ENCODE peak calls at places on chromosomes 3 and 15, in nine cellular contexts. One of them, this sample, is unnamed.

GRCh38 chr3:36991147-36991546 is 1.8 kb downstream of the EPM2AIP1 start:
- DNase-seq in fibroblast of lung: no peak
- DNase-seq in mammary epithelial cell: no peak
- DNase-seq in HepG2: no peak
- DNase-seq in IMR-90: no peak
- DNase-seq in PC-3: no peak
- DNase-seq in MM.1S: no peak
- DNase-seq in H9: no peak
- DNase-seq in endothelial cell of umbilical vein: no peak
- DNase-seq in this sample: no peak

GRCh38 chr15:82122754-82123400 is 77.1 kb upstream of the MEX3B start:
- DNase-seq in PC-3: peak
- DNase-seq in HepG2: no peak
- DNase-seq in endothelial cell of umbilical vein: peak
- DNase-seq in H9: no peak
- DNase-seq in fibroblast of lung: peak
- DNase-seq in MM.1S: no peak
- DNase-seq in mammary epithelial cell: peak
- DNase-seq in IMR-90: peak
- DNase-seq in this sample: no peak

GRCh38 chr15:51269496-51269895 is 68.9 kb downstream of the CYP19A1 start:
- DNase-seq in H9: no peak
- DNase-seq in fibroblast of lung: no peak
- DNase-seq in endothelial cell of umbilical vein: no peak
- DNase-seq in mammary epithelial cell: no peak
- DNase-seq in HepG2: no peak
- DNase-seq in PC-3: no peak
- DNase-seq in IMR-90: no peak
- DNase-seq in MM.1S: no peak
- DNase-seq in this sample: no peak

GRCh38 chr15:51884517-51885236 is 55.2 kb downstream of the TMOD3 start:
- DNase-seq in fibroblast of lung: peak
- DNase-seq in PC-3: peak
- DNase-seq in endothelial cell of umbilical vein: peak
- DNase-seq in HepG2: no peak
- DNase-seq in IMR-90: peak
- DNase-seq in MM.1S: no peak
- DNase-seq in mammary epithelial cell: peak
- DNase-seq in H9: no peak
- DNase-seq in this sample: no peak

GRCh38 chr3:149316427-149316826 is 17.0 kb downstream of the TM4SF18 start:
- DNase-seq in PC-3: peak
- DNase-seq in fibroblast of lung: peak
- DNase-seq in mammary epithelial cell: peak
- DNase-seq in HepG2: no peak
- DNase-seq in endothelial cell of umbilical vein: no peak
- DNase-seq in IMR-90: peak
- DNase-seq in H9: no peak
- DNase-seq in MM.1S: no peak
- DNase-seq in this sample: no peak

GRCh38 chr3:99023590-99024192 is 122.2 kb upstream of the DCBLD2 start:
- DNase-seq in MM.1S: peak
- DNase-seq in fibroblast of lung: peak
- DNase-seq in endothelial cell of umbilical vein: peak
- DNase-seq in H9: no peak
- DNase-seq in PC-3: peak
- DNase-seq in HepG2: peak
- DNase-seq in IMR-90: peak
- DNase-seq in mammary epithelial cell: peak
- DNase-seq in this sample: peak

GRCh38 chr15:58243083-58243482 is 104.9 kb downstream of the AQP9 start:
- DNase-seq in IMR-90: no peak
- DNase-seq in fibroblast of lung: no peak
- DNase-seq in PC-3: no peak
- DNase-seq in HepG2: no peak
- DNase-seq in mammary epithelial cell: no peak
- DNase-seq in MM.1S: no peak
- DNase-seq in endothelial cell of umbilical vein: no peak
- DNase-seq in H9: no peak
- DNase-seq in this sample: no peak

GRCh38 chr3:4754180-4755086 is 224.8 kb upstream of the BHLHE40 start:
- DNase-seq in H9: no peak
- DNase-seq in fibroblast of lung: no peak
- DNase-seq in endothelial cell of umbilical vein: no peak
- DNase-seq in MM.1S: no peak
- DNase-seq in PC-3: no peak
- DNase-seq in HepG2: no peak
- DNase-seq in mammary epithelial cell: no peak
- DNase-seq in IMR-90: no peak
- DNase-seq in this sample: no peak

GRCh38 chr15:43930079-43930478 is 103.3 kb downstream of the WDR76 start:
- DNase-seq in IMR-90: peak
- DNase-seq in endothelial cell of umbilical vein: no peak
- DNase-seq in H9: peak
- DNase-seq in fibroblast of lung: peak
- DNase-seq in mammary epithelial cell: no peak
- DNase-seq in MM.1S: no peak
- DNase-seq in HepG2: no peak
- DNase-seq in PC-3: no peak
- DNase-seq in this sample: peak

GRCh38 chr15:75641603-75642002 is 1.6 kb upstream of the IMP3 start:
- DNase-seq in HepG2: no peak
- DNase-seq in fibroblast of lung: no peak
- DNase-seq in PC-3: no peak
- DNase-seq in IMR-90: no peak
- DNase-seq in MM.1S: no peak
- DNase-seq in endothelial cell of umbilical vein: no peak
- DNase-seq in H9: no peak
- DNase-seq in mammary epithelial cell: no peak
- DNase-seq in this sample: no peak

GRCh38 chr3:138861755-138862333 is 27.1 kb upstream of the PIK3CB start:
- DNase-seq in mammary epithelial cell: peak
- DNase-seq in fibroblast of lung: peak
- DNase-seq in endothelial cell of umbilical vein: peak
- DNase-seq in IMR-90: peak
- DNase-seq in HepG2: no peak
- DNase-seq in MM.1S: no peak
- DNase-seq in PC-3: no peak
- DNase-seq in H9: peak
- DNase-seq in this sample: peak

GRCh38 chr3:133276594-133276993 is 123.3 kb upstream of the BFSP2 start:
- DNase-seq in PC-3: no peak
- DNase-seq in fibroblast of lung: no peak
- DNase-seq in H9: no peak
- DNase-seq in endothelial cell of umbilical vein: no peak
- DNase-seq in MM.1S: no peak
- DNase-seq in IMR-90: no peak
- DNase-seq in HepG2: no peak
- DNase-seq in mammary epithelial cell: no peak
- DNase-seq in this sample: peak

GRCh38 chr3:133273346-133273745 is 126.5 kb upstream of the BFSP2 start:
- DNase-seq in MM.1S: no peak
- DNase-seq in fibroblast of lung: no peak
- DNase-seq in endothelial cell of umbilical vein: no peak
- DNase-seq in IMR-90: no peak
- DNase-seq in HepG2: no peak
- DNase-seq in mammary epithelial cell: no peak
- DNase-seq in PC-3: no peak
- DNase-seq in H9: no peak
- DNase-seq in this sample: no peak

GRCh38 chr3:133277813-133278212 is 122.0 kb upstream of the BFSP2 start:
- DNase-seq in PC-3: no peak
- DNase-seq in IMR-90: peak
- DNase-seq in mammary epithelial cell: no peak
- DNase-seq in MM.1S: no peak
- DNase-seq in HepG2: no peak
- DNase-seq in fibroblast of lung: peak
- DNase-seq in H9: no peak
- DNase-seq in endothelial cell of umbilical vein: peak
- DNase-seq in this sample: no peak

GRCh38 chr3:133271491-133271890 is 128.4 kb upstream of the BFSP2 start:
- DNase-seq in PC-3: no peak
- DNase-seq in HepG2: no peak
- DNase-seq in mammary epithelial cell: no peak
- DNase-seq in H9: no peak
- DNase-seq in fibroblast of lung: peak
- DNase-seq in endothelial cell of umbilical vein: no peak
- DNase-seq in MM.1S: no peak
- DNase-seq in IMR-90: peak
- DNase-seq in this sample: peak

DNA sequence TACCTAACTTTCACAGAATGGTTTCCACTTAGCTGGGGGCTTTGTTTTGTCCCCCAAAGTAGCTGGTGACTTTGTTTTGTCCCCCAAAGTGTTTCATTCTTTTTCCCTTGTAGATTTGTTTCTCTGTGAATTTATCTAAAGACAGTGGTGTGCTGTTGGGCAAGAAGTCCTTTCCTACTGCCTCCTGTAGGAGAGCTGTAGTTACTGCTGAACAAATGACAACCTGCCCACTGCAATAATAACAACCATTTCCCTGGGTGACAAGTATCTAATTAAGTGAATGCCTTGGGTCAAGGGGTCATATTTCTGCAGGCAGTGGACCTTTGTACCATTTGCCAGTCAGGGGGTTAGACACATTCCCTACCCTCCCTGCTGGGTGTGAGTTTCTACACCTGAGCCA is 125.4 kb upstream of the BFSP2 start:
- DNase-seq in PC-3: no peak
- DNase-seq in endothelial cell of umbilical vein: no peak
- DNase-seq in H9: no peak
- DNase-seq in mammary epithelial cell: no peak
- DNase-seq in HepG2: no peak
- DNase-seq in MM.1S: no peak
- DNase-seq in IMR-90: no peak
- DNase-seq in fibroblast of lung: no peak
- DNase-seq in this sample: no peak
- TF ChIP-seq CTCF in PC-3: no peak
- TF ChIP-seq CTCF in endothelial cell of umbilical vein: no peak
- TF ChIP-seq CTCF in H9: peak
- TF ChIP-seq CTCF in mammary epithelial cell: no peak
- TF ChIP-seq CTCF in HepG2: no peak
- TF ChIP-seq CTCF in MM.1S: no peak
- TF ChIP-seq CTCF in IMR-90: no peak
- TF ChIP-seq CTCF in fibroblast of lung: peak
- TF ChIP-seq CTCF in this sample: peak

GRCh38 chr15:29666241-29666640 is 156.0 kb downstream of the TJP1 start:
- DNase-seq in PC-3: no peak
- DNase-seq in endothelial cell of umbilical vein: no peak
- DNase-seq in IMR-90: no peak
- DNase-seq in mammary epithelial cell: no peak
- DNase-seq in HepG2: no peak
- DNase-seq in MM.1S: no peak
- DNase-seq in fibroblast of lung: no peak
- DNase-seq in H9: no peak
- DNase-seq in this sample: no peak
- H3K4me2 ChIP-seq in PC-3: no peak
- H3K4me2 ChIP-seq in endothelial cell of umbilical vein: no peak
- H3K4me2 ChIP-seq in IMR-90: no peak
- H3K4me2 ChIP-seq in mammary epithelial cell: no peak
- H3K4me2 ChIP-seq in HepG2: no peak
- H3K4me2 ChIP-seq in MM.1S: no peak
- H3K4me2 ChIP-seq in fibroblast of lung: no peak
- H3K4me2 ChIP-seq in H9: no peak
- H3K4me2 ChIP-seq in this sample: no peak

DNA sequence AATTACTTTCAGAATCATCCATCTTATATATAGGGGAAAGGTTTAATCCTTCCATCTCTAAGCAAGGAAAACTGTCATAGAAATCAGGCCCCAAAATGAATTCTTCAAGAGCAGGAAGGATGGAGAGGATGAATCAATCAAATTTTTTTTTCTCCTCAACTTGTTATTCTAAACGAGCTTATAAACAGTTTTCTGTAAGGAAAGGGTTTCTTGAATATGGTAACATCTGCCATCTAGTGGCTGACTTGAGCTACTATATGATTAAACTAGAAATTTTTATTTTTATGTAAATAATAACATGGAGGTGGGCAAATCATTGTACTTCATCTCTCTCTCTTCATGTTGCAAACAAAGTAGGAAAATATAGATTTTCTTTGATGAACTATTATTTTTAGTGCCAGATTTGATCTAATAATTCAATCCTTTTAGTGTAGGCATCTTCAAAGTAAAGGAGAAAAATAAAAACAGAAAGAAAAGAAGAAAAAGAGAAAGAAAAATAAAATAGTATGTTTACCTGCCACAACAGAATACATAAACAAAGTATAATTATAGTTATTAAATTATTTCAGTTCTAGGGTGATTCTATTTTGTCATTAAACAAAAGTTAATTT is 146.6 kb downstream of the SERPINI1 start:
- DNase-seq in mammary epithelial cell: peak
- DNase-seq in IMR-90: peak
- DNase-seq in MM.1S: peak
- DNase-seq in PC-3: peak
- DNase-seq in fibroblast of lung: peak
- DNase-seq in H9: no peak
- DNase-seq in endothelial cell of umbilical vein: peak
- DNase-seq in HepG2: peak
- DNase-seq in this sample: peak
- TF ChIP-seq CTCF in mammary epithelial cell: peak
- TF ChIP-seq CTCF in IMR-90: peak
- TF ChIP-seq CTCF in MM.1S: peak
- TF ChIP-seq CTCF in PC-3: peak
- TF ChIP-seq CTCF in fibroblast of lung: peak
- TF ChIP-seq CTCF in H9: peak
- TF ChIP-seq CTCF in endothelial cell of umbilical vein: peak
- TF ChIP-seq CTCF in HepG2: peak
- TF ChIP-seq CTCF in this sample: peak

DNA sequence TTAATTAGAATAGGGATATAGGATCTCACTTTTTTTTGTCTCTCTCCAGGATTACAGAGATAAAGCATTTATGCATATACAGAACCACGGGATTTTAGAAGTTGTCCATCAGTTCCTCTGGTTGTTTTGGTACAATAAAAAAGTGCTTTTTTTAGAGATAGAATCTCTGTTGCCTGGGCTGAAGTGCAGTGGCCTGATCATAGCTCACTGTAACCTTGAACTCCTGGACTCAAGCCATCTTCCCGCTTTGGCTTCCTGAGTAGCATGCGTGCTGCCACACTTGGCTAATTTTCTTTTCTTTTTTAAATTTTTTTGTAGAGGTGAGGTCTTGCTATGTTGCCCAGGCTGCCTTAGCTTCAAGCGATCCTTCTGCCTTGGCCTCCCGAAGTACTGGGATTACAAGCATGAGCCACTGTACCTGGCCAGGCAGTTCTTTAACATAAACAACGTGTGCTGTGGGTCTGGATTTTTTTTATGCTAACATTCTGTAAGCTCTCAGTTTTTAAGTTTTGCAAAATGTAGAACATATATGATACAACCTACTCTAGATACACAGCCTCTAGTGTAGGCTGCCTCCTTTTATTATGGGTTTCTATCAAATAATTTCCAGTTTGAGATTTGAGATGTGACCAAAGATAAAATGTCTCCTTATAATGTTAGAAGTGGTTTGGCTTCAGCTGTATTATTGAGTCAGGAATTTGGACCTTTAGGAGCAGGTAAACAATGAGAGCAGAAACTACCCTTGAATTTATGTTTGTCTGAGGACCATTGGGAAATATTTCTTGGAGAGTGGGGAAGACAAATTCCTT is 57.4 kb upstream of the ULK4 start:
- DNase-seq in IMR-90: no peak
- DNase-seq in HepG2: peak
- DNase-seq in MM.1S: no peak
- DNase-seq in endothelial cell of umbilical vein: peak
- DNase-seq in PC-3: no peak
- DNase-seq in H9: no peak
- DNase-seq in fibroblast of lung: no peak
- DNase-seq in mammary epithelial cell: no peak
- DNase-seq in this sample: no peak
- H3K4me2 ChIP-seq in IMR-90: no peak
- H3K4me2 ChIP-seq in HepG2: peak
- H3K4me2 ChIP-seq in MM.1S: no peak
- H3K4me2 ChIP-seq in endothelial cell of umbilical vein: no peak
- H3K4me2 ChIP-seq in PC-3: peak
- H3K4me2 ChIP-seq in H9: no peak
- H3K4me2 ChIP-seq in fibroblast of lung: no peak
- H3K4me2 ChIP-seq in mammary epithelial cell: peak
- H3K4me2 ChIP-seq in this sample: no peak

This sample was measured in neural progenitor cell.